ENCODE peak calls at places on chromosomes 1 and 21, in eight cellular contexts. N is stimulated activated CD4-positive, alpha-beta T cell treated with anti-CD3 and anti-CD28 coated beads, Interleukin-4, amount 100 ng/mL, for 24 hours; E is heart left ventricle; S is tibial artery; M is iPS-NIHi11; R is H4; V is iris pigment epithelial cell; K is AG04450. D is an unnamed sample.

GRCh38 chr1:45512641-45513054 is 9.0 kb downstream of the PRDX1 start:
- DNase-seq in N (peak; percentile 64), E (peak; percentile 56), S (peak; percentile 55), M (peak; percentile 64), R (peak; percentile 67), V (peak; percentile 74), K (no peak), D (peak; percentile 79)

GRCh38 chr1:53114581-53115400 is 27.6 kb downstream of the SLC1A7 start:
- DNase-seq in N (no peak), E (no peak), S (no peak), M (no peak), R (no peak), V (no peak), K (no peak), D (no peak)

GRCh38 chr1:165144757-165145397 is 211.6 kb downstream of the LMX1A start:
- DNase-seq in N (peak; percentile 8), E (peak; percentile 37), S (peak; percentile 45), M (peak; percentile 67), R (peak; percentile 52), V (peak; percentile 58), K (peak; percentile 8), D (peak; percentile 73)

GRCh38 chr21:34771512-34772028 is 102.8 kb downstream of the CLIC6 start:
- DNase-seq in N (no peak), E (no peak), S (no peak), M (no peak), R (peak; percentile 85), V (peak; percentile 80), K (no peak), D (peak; percentile 12)

GRCh38 chr1:11648039-11648438 is 6.2 kb downstream of the FBXO2 start:
- DNase-seq in N (no peak), E (no peak), S (no peak), M (no peak), R (no peak), V (no peak), K (no peak), D (no peak)

GRCh38 chr1:85611856-85612255 is 31.3 kb downstream of the CCN1 start:
- DNase-seq in N (no peak), E (peak; percentile 39), S (peak; percentile 68), M (peak; percentile 74), R (peak; percentile 95), V (peak; percentile 100), K (peak; percentile 99), D (peak; percentile 88)

GRCh38 chr1:43786201-43786958 is 79.0 kb downstream of the ST3GAL3 start:
- DNase-seq in N (no peak), E (no peak), S (no peak), M (no peak), R (no peak), V (peak; percentile 63), K (no peak), D (no peak)

GRCh38 chr1:59409525-59409924 is 112.6 kb downstream of the FGGY start:
- DNase-seq in N (no peak), E (no peak), S (no peak), M (no peak), R (no peak), V (peak; percentile 32), K (no peak), D (no peak)

GRCh38 chr1:216843426-216843825 is 120.2 kb upstream of the ESRRG start:
- DNase-seq in N (no peak), E (no peak), S (no peak), M (no peak), R (no peak), V (no peak), K (no peak), D (no peak)

GRCh38 chr1:27862671-27863551 is 9.4 kb upstream of the THEMIS2 start:
- DNase-seq in N (no peak), E (peak; percentile 73), S (peak; percentile 86), M (no peak), R (peak; percentile 75), V (peak; percentile 99), K (peak; percentile 90), D (no peak)

GRCh38 chr1:87180682-87181081 is 148.0 kb upstream of the LMO4 start:
- DNase-seq in N (no peak), E (no peak), S (no peak), M (no peak), R (no peak), V (no peak), K (no peak), D (no peak)

GRCh38 chr1:229033480-229033879 is 237.4 kb upstream of the RAB4A start:
- DNase-seq in N (no peak), E (no peak), S (no peak), M (no peak), R (no peak), V (no peak), K (no peak), D (no peak)

GRCh38 chr1:13513885-13514546 is at the start of gene LRRC38:
- DNase-seq in N (no peak), E (peak; percentile 40), S (no peak), M (peak; percentile 47), R (no peak), V (no peak), K (no peak), D (no peak)

GRCh38 chr1:43442756-43443155 is 11.0 kb downstream of the HYI start:
- DNase-seq in N (no peak), E (no peak), S (peak; percentile 11), M (no peak), R (no peak), V (no peak), K (no peak), D (no peak)

GRCh38 chr1:39886757-39887231 is 3.5 kb upstream of the TRIT1 start:
- DNase-seq in N (no peak), E (no peak), S (no peak), M (no peak), R (no peak), V (no peak), K (no peak), D (no peak)

GRCh38 chr1:53654216-53655210 is 84.5 kb downstream of the GLIS1 start:
- DNase-seq in N (no peak), E (no peak), S (no peak), M (no peak), R (peak; percentile 67), V (peak; percentile 80), K (peak; percentile 49), D (no peak)

GRCh38 chr1:229756666-229757065 is 130.6 kb downstream of the URB2 start:
- DNase-seq in N (no peak), E (no peak), S (no peak), M (peak; percentile 42), R (peak; percentile 23), V (peak; percentile 81), K (no peak), D (peak; percentile 38)

GRCh38 chr1:17540255-17541001 is 930 bp downstream of the ARHGEF10L start:
- DNase-seq in N (no peak), E (peak; percentile 68), S (peak; percentile 72), M (peak; percentile 76), R (no peak), V (no peak), K (no peak), D (no peak)

D was measured in Calu3.